ENCODE peak calls at places on chromosomes 2 and 18, in four cellular contexts. K is upper lobe of right lung, L is psoas muscle, C is IMR-90. J is an unnamed sample.

GRCh38 chr2:229675569-229675968 is 38.8 kb downstream of the DNER start:
- DNase-seq in K (no peak), L (no peak), C (no peak), J (no peak)

GRCh38 chr2:206424134-206424533 is 19.2 kb upstream of the ADAM23 start:
- DNase-seq in K (no peak), L (no peak), C (no peak), J (peak)

GRCh38 chr18:68394705-68395104 is 320.2 kb downstream of the TMX3 start:
- DNase-seq in K (no peak), L (no peak), C (peak), J (peak)

GRCh38 chr2:62831729-62832128 is 126.2 kb downstream of the EHBP1 start:
- DNase-seq in K (no peak), L (no peak), C (no peak), J (no peak)

GRCh38 chr2:163469561-163469962 is 266.2 kb downstream of the FIGN start:
- DNase-seq in K (no peak), L (no peak), C (no peak), J (peak)

GRCh38 chr2:233832869-233833812 is 21.2 kb downstream of the HJURP start:
- DNase-seq in K (peak), L (no peak), C (peak), J (peak)

GRCh38 chr2:225017713-225018112 is 24.6 kb downstream of the DOCK10 start:
- DNase-seq in K (no peak), L (no peak), C (no peak), J (no peak)

GRCh38 chr2:45808294-45808693 is 156.8 kb downstream of the PRKCE start:
- DNase-seq in K (no peak), L (no peak), C (no peak), J (no peak)

GRCh38 chr2:170922683-170923494 is 6.2 kb upstream of the GORASP2 start:
- DNase-seq in K (no peak), L (no peak), C (no peak), J (no peak)

GRCh38 chr18:46406539-46406932 is 250.5 kb downstream of the LOXHD1 start:
- DNase-seq in K (no peak), L (no peak), C (no peak), J (no peak)

GRCh38 chr2:95719473-95720060 is 127.8 kb downstream of the TRIM43 start:
- DNase-seq in K (peak), L (no peak), C (no peak), J (no peak)

GRCh38 chr2:71064754-71065621 is 3.5 kb upstream of the NAGK start:
- DNase-seq in K (no peak), L (no peak), C (peak), J (no peak)

GRCh38 chr2:127170452-127171197 is 49.5 kb downstream of the CYP27C1 start:
- DNase-seq in K (no peak), L (no peak), C (no peak), J (no peak)

GRCh38 chr2:100821255-100821912 is 1.4 kb downstream of the NPAS2 start:
- DNase-seq in K (no peak), L (no peak), C (no peak), J (peak)

GRCh38 chr2:141417246-141417797 is 713.5 kb downstream of the LRP1B start:
- DNase-seq in K (no peak), L (no peak), C (peak), J (peak)

GRCh38 chr2:203583084-203583695 is 48.1 kb upstream of the RAPH1 start:
- DNase-seq in K (no peak), L (no peak), C (no peak), J (no peak)

GRCh38 chr2:102342888-102343287 is 12.7 kb upstream of the IL18R1 start:
- DNase-seq in K (no peak), L (no peak), C (no peak), J (peak)

DNA sequence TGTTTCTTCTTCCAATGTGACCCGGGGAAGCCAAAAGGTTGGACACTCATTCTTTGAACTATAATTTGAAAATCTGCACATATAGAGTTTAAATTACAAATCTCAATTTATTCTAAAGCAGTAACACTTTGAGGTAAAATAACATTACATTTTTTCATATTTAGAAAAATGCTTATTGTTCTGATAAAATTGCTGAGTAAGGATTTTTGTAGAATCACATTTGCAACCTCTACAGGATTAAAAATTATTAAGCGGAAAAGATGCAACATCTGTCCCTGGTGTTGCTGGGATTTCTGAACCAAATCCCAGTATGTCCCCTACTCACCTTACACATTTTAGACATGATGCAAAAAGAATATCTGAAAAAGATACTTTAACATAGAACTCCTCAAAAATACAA is 10.1 kb downstream of the ZNF519 start:
- DNase-seq in K (no peak), L (no peak), C (no peak), J (no peak)
- TF ChIP-seq CTCF in K (no peak), L (no peak), C (no peak), J (no peak)

DNA sequence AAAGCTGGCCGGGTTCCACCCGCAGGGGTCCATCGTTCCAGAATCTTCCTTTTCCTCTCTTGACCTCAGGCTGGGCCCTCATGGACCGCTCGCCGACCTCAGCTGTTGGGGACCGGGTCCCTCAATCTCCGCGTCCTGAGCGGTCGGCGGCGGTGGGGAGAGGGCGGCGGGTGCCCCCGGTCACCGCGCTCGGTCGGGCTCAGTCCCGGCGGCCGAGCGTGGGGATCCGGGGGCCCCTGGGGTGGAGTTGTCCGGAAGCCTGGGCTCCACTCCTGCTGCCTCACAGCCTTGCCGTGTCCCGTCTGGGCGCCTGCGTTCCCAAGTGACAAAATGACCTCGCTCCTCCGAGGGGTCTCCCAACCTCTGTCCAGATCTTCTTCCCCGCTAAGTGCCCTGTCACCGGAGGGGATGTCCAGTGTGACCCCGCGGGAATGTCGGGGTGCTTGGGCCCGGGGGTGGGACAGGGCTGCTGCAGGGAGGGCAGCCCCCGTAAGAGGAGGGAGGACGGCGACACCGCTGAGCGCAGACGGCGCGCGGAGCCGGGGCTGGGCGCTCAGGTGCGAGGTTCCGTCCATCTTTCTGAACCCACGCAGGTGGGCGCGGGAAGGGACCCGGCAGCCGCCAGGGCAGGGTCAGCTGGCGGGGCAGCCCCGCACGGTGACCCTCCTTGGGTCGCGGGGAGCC is 16.0 kb upstream of the E2F6 start:
- DNase-seq in K (no peak), L (no peak), C (no peak), J (no peak)
- H3K4me3 ChIP-seq in K (no peak), L (peak), C (no peak), J (no peak)

GRCh38 chr2:7018767-7019166 is 101.6 kb downstream of the RNF144A start:
- DNase-seq in K (no peak), L (no peak), C (no peak), J (no peak)

GRCh38 chr2:7017621-7018260 is 100.5 kb downstream of the RNF144A start:
- DNase-seq in K (no peak), L (no peak), C (no peak), J (no peak)

GRCh38 chr2:7019191-7019590 is 102.0 kb downstream of the RNF144A start:
- DNase-seq in K (no peak), L (no peak), C (no peak), J (no peak)

GRCh38 chr2:7016884-7017283 is 99.7 kb downstream of the RNF144A start:
- DNase-seq in K (no peak), L (no peak), C (no peak), J (no peak)

GRCh38 chr2:7018261-7018701 is 101.1 kb downstream of the RNF144A start:
- DNase-seq in K (no peak), L (no peak), C (no peak), J (no peak)
- TF ChIP-seq CTCF in K (no peak), L (no peak), C (no peak), J (no peak)

DNA sequence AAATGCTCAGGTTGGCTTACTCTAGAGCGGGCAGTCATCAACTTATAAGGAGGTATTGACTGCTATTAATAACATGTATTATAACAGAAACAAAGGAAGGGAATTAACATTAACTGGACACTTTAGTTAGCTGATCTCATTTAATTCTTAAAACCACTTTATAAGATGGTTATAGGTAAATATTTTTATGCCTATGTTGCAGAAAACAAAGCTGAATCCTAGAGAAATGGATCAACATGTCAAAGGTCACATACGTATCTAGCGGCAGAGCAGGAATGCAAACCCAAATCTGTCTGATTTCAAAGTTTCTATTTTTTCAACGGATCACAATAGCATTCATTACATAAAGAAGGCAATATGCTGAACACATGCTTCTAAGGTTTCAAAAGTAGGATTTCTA is 200.0 kb downstream of the PDE1A start:
- DNase-seq in K (no peak), L (no peak), C (no peak), J (no peak)
- H3K4me3 ChIP-seq in K (no peak), L (no peak), C (no peak), J (no peak)

DNA sequence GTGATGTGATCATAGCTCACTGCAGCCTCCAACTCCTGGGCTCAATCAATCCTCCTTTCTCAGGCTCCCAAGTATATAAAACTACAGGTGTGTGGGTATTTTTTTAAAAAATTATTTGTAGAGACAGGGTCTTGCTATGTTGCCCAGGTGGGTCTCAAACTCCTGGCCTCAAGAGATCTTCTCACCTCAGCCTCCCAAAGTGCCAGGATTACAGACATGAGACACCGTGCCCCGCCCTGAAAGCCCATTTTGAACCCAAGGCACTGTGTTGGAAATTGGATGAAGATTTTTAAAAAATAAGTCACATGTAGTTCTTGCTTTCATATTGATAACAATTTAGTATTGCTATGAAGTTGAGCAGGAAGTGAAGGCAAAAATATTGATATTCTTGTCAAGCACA is 472.5 kb upstream of the TNP1 start:
- DNase-seq in K (no peak), L (no peak), C (no peak), J (no peak)
- TF ChIP-seq CTCF in K (no peak), L (no peak), C (no peak), J (no peak)

DNA sequence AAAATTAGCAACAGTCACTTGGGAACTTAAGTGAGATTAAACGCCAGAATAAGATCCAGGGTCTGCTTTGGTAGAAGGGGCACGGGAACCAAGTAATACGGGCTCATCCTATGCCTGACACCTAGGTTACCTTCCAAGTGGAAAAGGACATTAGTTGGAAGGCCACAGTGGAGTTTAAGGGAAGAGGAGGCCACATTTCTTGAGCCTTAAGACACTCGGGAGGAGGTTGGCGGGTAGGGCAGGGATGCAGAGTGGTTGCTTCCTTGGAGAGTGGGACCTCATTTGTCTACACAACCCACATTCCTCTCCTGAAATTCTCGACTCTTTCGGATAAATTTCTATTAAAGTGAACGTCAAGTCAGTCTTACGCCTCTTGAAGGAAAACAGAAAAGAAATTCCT is 510 bp upstream of the DNAH6 start:
- DNase-seq in K (no peak), L (no peak), C (no peak), J (no peak)
- H3K4me3 ChIP-seq in K (peak), L (peak), C (peak), J (peak)

GRCh38 chr2:221596192-221596591 is 24.1 kb upstream of the EPHA4 start:
- DNase-seq in K (no peak), L (no peak), C (peak), J (peak)
- TF ChIP-seq CTCF in K (no peak), L (no peak), C (no peak), J (no peak)

DNA sequence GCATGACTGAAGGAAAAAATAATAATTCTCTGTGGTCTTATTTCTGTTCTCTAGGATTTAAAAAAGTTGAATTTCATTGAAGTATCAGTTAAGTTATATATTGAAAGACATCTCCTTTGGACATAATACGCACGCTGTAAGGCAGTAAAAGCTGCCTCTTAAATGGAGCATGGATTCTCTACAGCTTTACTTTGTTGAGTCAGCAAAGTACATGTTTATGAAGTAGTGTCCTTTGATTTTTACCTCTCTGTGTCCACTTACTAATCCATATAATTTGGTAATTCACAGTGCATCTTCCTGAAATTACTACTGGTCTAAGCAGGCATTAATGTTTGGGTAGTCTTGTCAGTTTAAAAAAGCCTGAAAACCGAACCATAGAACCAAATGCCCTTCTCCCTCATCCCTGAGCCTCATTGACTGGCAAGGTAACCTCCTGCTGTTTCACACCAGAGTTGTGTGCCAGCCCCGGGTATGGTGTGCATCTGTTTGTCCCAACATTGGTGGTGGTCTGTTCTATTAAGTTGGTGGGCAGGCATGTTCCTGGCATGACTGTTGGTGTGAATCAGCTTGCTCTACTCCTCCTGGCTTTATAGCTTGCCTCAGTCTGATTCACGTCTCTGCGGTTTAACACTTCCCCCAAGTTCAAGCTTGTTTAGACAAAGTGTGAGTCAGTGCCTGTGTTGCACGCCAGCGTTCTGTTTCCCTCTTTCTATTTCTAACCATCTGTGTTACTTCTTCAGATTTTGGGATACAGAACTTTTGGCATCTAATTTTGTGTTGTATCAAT is 71.0 kb upstream of the ITM2C start:
- DNase-seq in K (no peak), L (peak), C (peak), J (peak)
- H3K4me3 ChIP-seq in K (no peak), L (no peak), C (no peak), J (no peak)

DNA sequence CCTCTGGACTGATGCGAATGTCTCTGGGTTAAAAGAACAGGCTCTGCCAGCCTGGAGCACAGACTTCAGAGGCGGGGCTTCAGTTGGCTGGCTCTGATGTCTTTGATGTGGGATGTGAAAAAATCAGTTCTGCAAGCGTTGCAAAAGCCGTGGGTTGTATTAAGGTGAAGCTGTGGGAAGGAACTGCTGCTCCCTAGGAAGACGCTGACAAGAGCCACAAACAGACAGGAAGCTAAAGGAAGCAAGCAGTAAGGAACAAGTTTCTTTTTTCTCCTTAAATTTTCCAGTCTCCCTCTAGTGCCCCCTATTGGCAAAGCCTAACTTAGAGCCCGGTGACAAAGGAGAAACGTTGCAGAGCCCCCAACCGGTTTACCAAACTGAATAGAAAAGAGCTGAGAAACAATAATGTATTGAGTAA is 239.0 kb downstream of the CCDC178 start:
- DNase-seq in K (no peak), L (no peak), C (no peak), J (peak)
- TF ChIP-seq CTCF in K (peak), L (no peak), C (peak), J (peak)

J was measured in cardiac fibroblast.